ENCODE peak calls at places on chromosomes 4 and X, in four cellular contexts. O is psoas muscle, Z is heart right ventricle, X is OCI-LY7. N is an unnamed sample.

GRCh38 chr4:173531085-173531965 is 1.3 kb upstream of the HAND2 start:
- DNase-seq in O (no peak), Z (peak), X (no peak), N (no peak)

GRCh38 chrX:3712870-3713224 is 602 bp downstream of the PRKX start:
- DNase-seq in O (no peak), Z (no peak), X (no peak), N (no peak)

GRCh38 chr4:7398104-7398423 is 36.7 kb downstream of the PSAPL1 start:
- DNase-seq in O (no peak), Z (peak), X (no peak), N (peak)

GRCh38 chr4:100269446-100269845 is 79.2 kb upstream of the DDIT4L start:
- DNase-seq in O (no peak), Z (no peak), X (no peak), N (no peak)

GRCh38 chr4:17189322-17189721 is 290.9 kb upstream of the LDB2 start:
- DNase-seq in O (no peak), Z (no peak), X (no peak), N (peak)

GRCh38 chr4:158350161-158350560 is 139.9 kb downstream of the TMEM144 start:
- DNase-seq in O (no peak), Z (no peak), X (no peak), N (no peak)

GRCh38 chr4:2071912-2072867 is 13.1 kb downstream of the NAT8L start:
- DNase-seq in O (no peak), Z (no peak), X (no peak), N (no peak)

GRCh38 chrX:33188286-33188685 is 23.1 kb downstream of the DMD start:
- DNase-seq in O (no peak), Z (no peak), X (no peak), N (no peak)

GRCh38 chr4:2588259-2588658 is 51.8 kb downstream of the FAM193A start:
- DNase-seq in O (no peak), Z (no peak), X (no peak), N (no peak)

GRCh38 chr4:175412161-175412560 is 399.9 kb downstream of the GPM6A start:
- DNase-seq in O (no peak), Z (no peak), X (no peak), N (peak)

GRCh38 chr4:1416948-1417260 is 10.7 kb upstream of the NKX1-1 start:
- DNase-seq in O (no peak), Z (no peak), X (no peak), N (no peak)

GRCh38 chrX:153687121-153688039 is at the start of gene SLC6A8:
- DNase-seq in O (peak), Z (peak), X (peak), N (peak)

GRCh38 chr4:55143858-55144257 is 18.5 kb upstream of the KDR start:
- DNase-seq in O (no peak), Z (no peak), X (no peak), N (no peak)

GRCh38 chr4:8820178-8821102 is 51.2 kb downstream of the HMX1 start:
- DNase-seq in O (no peak), Z (no peak), X (no peak), N (no peak)

GRCh38 chr4:170743633-170744032 is 653.9 kb upstream of the AADAT start:
- DNase-seq in O (no peak), Z (no peak), X (no peak), N (no peak)

GRCh38 chrX:154458116-154458953 is at the start of gene PLXNA3:
- DNase-seq in O (peak), Z (peak), X (peak), N (no peak)

GRCh38 chrX:1451251-1451675 is 1.4 kb downstream of the ASMTL start:
- DNase-seq in O (no peak), Z (no peak), X (no peak), N (no peak)

GRCh38 chr4:143071351-143071750 is 113.4 kb upstream of the USP38 start:
- DNase-seq in O (no peak), Z (no peak), X (no peak), N (no peak)

GRCh38 chr4:122356317-122356818 is 22.4 kb upstream of the ADAD1 start:
- DNase-seq in O (no peak), Z (no peak), X (no peak), N (no peak)

GRCh38 chr4:176729489-176729888 is 63.2 kb downstream of the VEGFC start:
- DNase-seq in O (no peak), Z (no peak), X (no peak), N (peak)

DNA sequence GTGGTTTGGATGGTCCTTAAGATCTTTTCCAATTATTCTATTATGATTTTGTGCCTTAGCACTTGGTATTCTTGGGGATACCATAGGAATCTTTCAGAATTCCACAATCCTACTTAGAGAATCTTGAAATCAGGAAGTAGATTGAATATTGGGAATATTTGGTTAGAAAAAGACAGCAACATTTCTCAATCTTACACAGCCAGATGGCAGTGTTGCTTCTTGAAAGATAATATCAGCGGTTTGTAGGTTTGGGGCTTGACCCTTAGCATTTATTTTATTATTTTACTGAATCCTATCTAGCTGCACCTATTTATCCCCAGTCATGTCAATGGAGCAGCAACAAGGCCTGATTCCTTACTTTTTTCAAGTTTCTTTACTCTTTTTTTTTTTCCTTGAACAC is 28.6 kb downstream of the MAGEB1 start:
- DNase-seq in O (no peak), Z (no peak), X (no peak), N (peak)
- TF ChIP-seq CTCF in O (peak), Z (no peak), X (peak), N (peak)

DNA sequence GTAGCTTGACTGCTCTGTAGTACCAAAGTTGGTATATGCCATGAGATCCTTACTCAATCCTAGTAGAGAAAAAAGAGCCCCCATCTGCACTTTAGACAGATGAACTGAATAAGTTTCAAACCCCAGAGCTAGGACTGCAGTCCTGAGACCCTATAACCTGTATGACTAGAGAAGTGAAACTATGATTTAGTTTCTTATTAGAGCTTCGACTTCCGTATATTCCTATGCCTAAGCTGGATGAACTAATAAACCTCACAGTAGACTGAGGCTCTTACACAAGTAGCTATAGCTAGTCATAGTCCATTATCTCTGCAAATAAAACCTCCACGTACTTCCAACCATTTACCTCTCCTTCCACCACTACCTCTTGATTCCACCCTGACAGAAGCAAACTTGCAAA is 6.3 kb upstream of the OTUD4 start:
- DNase-seq in O (no peak), Z (no peak), X (peak), N (no peak)
- H3K4me3 ChIP-seq in O (no peak), Z (no peak), X (peak), N (no peak)

DNA sequence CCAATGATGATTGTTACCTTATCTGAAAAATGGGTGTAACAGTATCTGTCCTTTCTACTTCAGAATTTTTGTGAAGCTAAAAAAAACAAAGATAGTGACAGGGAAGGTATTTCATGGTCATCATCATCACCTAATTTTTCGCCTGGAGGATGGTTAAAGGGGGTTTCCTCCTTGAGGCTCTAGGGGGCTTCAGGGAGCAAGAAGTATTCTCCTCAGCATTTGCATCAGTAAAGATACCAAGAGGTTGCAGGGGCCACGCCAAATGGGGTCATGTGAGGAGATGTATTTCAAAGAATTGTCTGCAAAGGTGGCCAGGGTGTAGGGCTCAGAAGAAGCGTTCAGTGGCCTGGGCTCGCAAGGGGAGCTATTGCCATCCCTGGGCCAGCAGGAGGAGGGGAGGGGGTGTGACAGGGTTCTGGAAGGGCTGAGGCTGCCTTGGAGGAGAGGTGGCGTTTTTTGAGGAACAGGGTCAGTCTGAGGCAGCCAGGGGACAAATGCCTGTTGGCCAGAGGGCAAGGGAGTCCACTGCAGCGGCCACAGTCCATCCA is 7.3 kb upstream of the NSG1 start:
- DNase-seq in O (no peak), Z (no peak), X (peak), N (no peak)
- TF ChIP-seq CTCF in O (no peak), Z (no peak), X (peak), N (no peak)

GRCh38 chrX:20139966-20140365 is 1.7 kb downstream of the EIF1AX start:
- DNase-seq in O (no peak), Z (no peak), X (no peak), N (peak)
- H3K4me3 ChIP-seq in O (peak), Z (peak), X (peak), N (peak)